ENCODE peak calls at places on chromosomes 12 and 14, in six cellular contexts. One of them, this sample, is unnamed.

GRCh38 chr14:89674906-89675305 is 257.9 kb upstream of the FOXN3 start:
- DNase-seq in MM.1S: no peak
- DNase-seq in HFF-Myc: no peak
- DNase-seq in mucosa of descending colon: no peak
- DNase-seq in neural progenitor cell: no peak
- DNase-seq in fibroblast of lung: no peak
- DNase-seq in this sample: no peak

GRCh38 chr12:4148418-4149056 is 125.0 kb upstream of the CCND2 start:
- DNase-seq in mucosa of descending colon: peak
- DNase-seq in neural progenitor cell: no peak
- DNase-seq in fibroblast of lung: no peak
- DNase-seq in MM.1S: peak
- DNase-seq in HFF-Myc: no peak
- DNase-seq in this sample: peak

GRCh38 chr12:80627773-80628172 is 79.7 kb upstream of the MYF6 start:
- DNase-seq in fibroblast of lung: peak
- DNase-seq in HFF-Myc: no peak
- DNase-seq in MM.1S: no peak
- DNase-seq in neural progenitor cell: no peak
- DNase-seq in mucosa of descending colon: no peak
- DNase-seq in this sample: no peak

GRCh38 chr14:71187633-71188356 is 280.5 kb downstream of the PCNX1 start:
- DNase-seq in HFF-Myc: no peak
- DNase-seq in mucosa of descending colon: no peak
- DNase-seq in neural progenitor cell: peak
- DNase-seq in MM.1S: no peak
- DNase-seq in fibroblast of lung: no peak
- DNase-seq in this sample: no peak

GRCh38 chr12:30996255-30996654 is 69.7 kb downstream of the TSPAN11 start:
- DNase-seq in MM.1S: no peak
- DNase-seq in HFF-Myc: no peak
- DNase-seq in fibroblast of lung: peak
- DNase-seq in mucosa of descending colon: no peak
- DNase-seq in neural progenitor cell: no peak
- DNase-seq in this sample: no peak

GRCh38 chr14:23433457-23433856 is 2.0 kb downstream of the MYH7 start:
- DNase-seq in HFF-Myc: no peak
- DNase-seq in neural progenitor cell: no peak
- DNase-seq in MM.1S: no peak
- DNase-seq in mucosa of descending colon: no peak
- DNase-seq in fibroblast of lung: no peak
- DNase-seq in this sample: no peak

GRCh38 chr12:81084848-81085350 is 7.0 kb downstream of the ACSS3 start:
- DNase-seq in fibroblast of lung: no peak
- DNase-seq in MM.1S: no peak
- DNase-seq in HFF-Myc: no peak
- DNase-seq in neural progenitor cell: no peak
- DNase-seq in mucosa of descending colon: no peak
- DNase-seq in this sample: no peak

GRCh38 chr14:64971890-64972785 is at the start of gene RAB15:
- DNase-seq in MM.1S: no peak
- DNase-seq in fibroblast of lung: no peak
- DNase-seq in mucosa of descending colon: peak
- DNase-seq in HFF-Myc: no peak
- DNase-seq in neural progenitor cell: peak
- DNase-seq in this sample: peak

GRCh38 chr12:27535318-27535717 is 11.3 kb downstream of the PPFIBP1 start:
- DNase-seq in fibroblast of lung: no peak
- DNase-seq in mucosa of descending colon: no peak
- DNase-seq in neural progenitor cell: no peak
- DNase-seq in HFF-Myc: no peak
- DNase-seq in MM.1S: no peak
- DNase-seq in this sample: no peak

GRCh38 chr14:50260072-50260471 is 28.7 kb upstream of the SOS2 start:
- DNase-seq in neural progenitor cell: no peak
- DNase-seq in mucosa of descending colon: no peak
- DNase-seq in HFF-Myc: no peak
- DNase-seq in fibroblast of lung: no peak
- DNase-seq in MM.1S: no peak
- DNase-seq in this sample: no peak

GRCh38 chr12:122080149-122081107 is 1.9 kb downstream of the MLXIP start:
- DNase-seq in neural progenitor cell: peak
- DNase-seq in HFF-Myc: peak
- DNase-seq in mucosa of descending colon: peak
- DNase-seq in MM.1S: peak
- DNase-seq in fibroblast of lung: peak
- DNase-seq in this sample: peak

GRCh38 chr14:78721756-78722455 is 551.7 kb downstream of the NRXN3 start:
- DNase-seq in fibroblast of lung: no peak
- DNase-seq in neural progenitor cell: no peak
- DNase-seq in mucosa of descending colon: no peak
- DNase-seq in MM.1S: peak
- DNase-seq in HFF-Myc: no peak
- DNase-seq in this sample: no peak

GRCh38 chr12:124738636-124739467 is 124.8 kb downstream of the SCARB1 start:
- DNase-seq in neural progenitor cell: peak
- DNase-seq in HFF-Myc: no peak
- DNase-seq in MM.1S: no peak
- DNase-seq in fibroblast of lung: peak
- DNase-seq in mucosa of descending colon: no peak
- DNase-seq in this sample: no peak

GRCh38 chr12:121038861-121039654 is at the start of gene OASL:
- DNase-seq in mucosa of descending colon: peak
- DNase-seq in HFF-Myc: no peak
- DNase-seq in neural progenitor cell: no peak
- DNase-seq in fibroblast of lung: peak
- DNase-seq in MM.1S: peak
- DNase-seq in this sample: no peak

GRCh38 chr12:18747960-18748359 is 10.0 kb downstream of the CAPZA3 start:
- DNase-seq in mucosa of descending colon: no peak
- DNase-seq in MM.1S: no peak
- DNase-seq in HFF-Myc: peak
- DNase-seq in neural progenitor cell: no peak
- DNase-seq in fibroblast of lung: peak
- DNase-seq in this sample: no peak

GRCh38 chr12:122969657-122970056 is 3.4 kb upstream of the ABCB9 start:
- DNase-seq in HFF-Myc: no peak
- DNase-seq in fibroblast of lung: no peak
- DNase-seq in neural progenitor cell: no peak
- DNase-seq in MM.1S: no peak
- DNase-seq in mucosa of descending colon: no peak
- DNase-seq in this sample: no peak

GRCh38 chr14:35362911-35363374 is 41.6 kb downstream of the NFKBIA start:
- DNase-seq in mucosa of descending colon: no peak
- DNase-seq in neural progenitor cell: no peak
- DNase-seq in MM.1S: no peak
- DNase-seq in HFF-Myc: no peak
- DNase-seq in fibroblast of lung: peak
- DNase-seq in this sample: peak

GRCh38 chr14:74566174-74567125 is 45.6 kb downstream of the LTBP2 start:
- DNase-seq in mucosa of descending colon: no peak
- DNase-seq in HFF-Myc: no peak
- DNase-seq in neural progenitor cell: no peak
- DNase-seq in fibroblast of lung: no peak
- DNase-seq in MM.1S: no peak
- DNase-seq in this sample: no peak

GRCh38 chr12:69679119-69679518 is 20.0 kb downstream of the BEST3 start:
- DNase-seq in mucosa of descending colon: no peak
- DNase-seq in HFF-Myc: no peak
- DNase-seq in neural progenitor cell: no peak
- DNase-seq in MM.1S: no peak
- DNase-seq in fibroblast of lung: peak
- DNase-seq in this sample: no peak

GRCh38 chr14:26887842-26888241 is 290.0 kb upstream of the NOVA1 start:
- DNase-seq in HFF-Myc: no peak
- DNase-seq in MM.1S: no peak
- DNase-seq in mucosa of descending colon: no peak
- DNase-seq in neural progenitor cell: no peak
- DNase-seq in fibroblast of lung: no peak
- DNase-seq in this sample: no peak

GRCh38 chr14:74401504-74402241 is 24.3 kb downstream of the SYNDIG1L start:
- DNase-seq in fibroblast of lung: no peak
- DNase-seq in HFF-Myc: no peak
- DNase-seq in mucosa of descending colon: peak
- DNase-seq in MM.1S: peak
- DNase-seq in neural progenitor cell: peak
- DNase-seq in this sample: peak

GRCh38 chr14:74712499-74713394 is at the start of the genes AREL1 and FCF1:
- DNase-seq in fibroblast of lung: peak
- DNase-seq in MM.1S: peak
- DNase-seq in mucosa of descending colon: peak
- DNase-seq in neural progenitor cell: peak
- DNase-seq in HFF-Myc: peak
- DNase-seq in this sample: peak

GRCh38 chr14:50310445-50310844 is 1.6 kb downstream of the L2HGDH start:
- DNase-seq in mucosa of descending colon: no peak
- DNase-seq in MM.1S: no peak
- DNase-seq in HFF-Myc: no peak
- DNase-seq in fibroblast of lung: no peak
- DNase-seq in neural progenitor cell: no peak
- DNase-seq in this sample: no peak

GRCh38 chr14:24297190-24297964 is 2.2 kb downstream of the DHRS1 start:
- DNase-seq in mucosa of descending colon: no peak
- DNase-seq in neural progenitor cell: peak
- DNase-seq in fibroblast of lung: peak
- DNase-seq in HFF-Myc: no peak
- DNase-seq in MM.1S: no peak
- DNase-seq in this sample: no peak

GRCh38 chr12:109888179-109889020 is 8.1 kb upstream of the GLTP start:
- DNase-seq in neural progenitor cell: no peak
- DNase-seq in fibroblast of lung: peak
- DNase-seq in mucosa of descending colon: no peak
- DNase-seq in HFF-Myc: peak
- DNase-seq in MM.1S: no peak
- DNase-seq in this sample: no peak

GRCh38 chr12:43737646-43738045 is 20.9 kb downstream of the PUS7L start:
- DNase-seq in HFF-Myc: peak
- DNase-seq in mucosa of descending colon: no peak
- DNase-seq in fibroblast of lung: peak
- DNase-seq in MM.1S: no peak
- DNase-seq in neural progenitor cell: no peak
- DNase-seq in this sample: no peak

GRCh38 chr14:105445290-105445689 is 25.7 kb downstream of the MTA1 start:
- DNase-seq in mucosa of descending colon: no peak
- DNase-seq in neural progenitor cell: no peak
- DNase-seq in HFF-Myc: no peak
- DNase-seq in MM.1S: no peak
- DNase-seq in fibroblast of lung: no peak
- DNase-seq in this sample: peak

GRCh38 chr14:20631023-20631820 is 10.3 kb downstream of the OR6S1 start:
- DNase-seq in mucosa of descending colon: no peak
- DNase-seq in neural progenitor cell: peak
- DNase-seq in MM.1S: peak
- DNase-seq in fibroblast of lung: peak
- DNase-seq in HFF-Myc: no peak
- DNase-seq in this sample: no peak

GRCh38 chr12:92827836-92828431 is 101.2 kb downstream of the EEA1 start:
- DNase-seq in mucosa of descending colon: no peak
- DNase-seq in MM.1S: peak
- DNase-seq in neural progenitor cell: peak
- DNase-seq in fibroblast of lung: peak
- DNase-seq in HFF-Myc: peak
- DNase-seq in this sample: no peak

GRCh38 chr12:132529899-132530298 is 39.9 kb downstream of the FBRSL1 start:
- DNase-seq in fibroblast of lung: no peak
- DNase-seq in HFF-Myc: no peak
- DNase-seq in mucosa of descending colon: no peak
- DNase-seq in neural progenitor cell: no peak
- DNase-seq in MM.1S: no peak
- DNase-seq in this sample: no peak

GRCh38 chr12:59041241-59042121 is 121.2 kb upstream of the LRIG3 start:
- DNase-seq in HFF-Myc: peak
- DNase-seq in fibroblast of lung: peak
- DNase-seq in mucosa of descending colon: no peak
- DNase-seq in neural progenitor cell: no peak
- DNase-seq in MM.1S: no peak
- DNase-seq in this sample: no peak

GRCh38 chr12:91555981-91556380 is 373.4 kb upstream of the DCN start:
- DNase-seq in fibroblast of lung: no peak
- DNase-seq in neural progenitor cell: no peak
- DNase-seq in mucosa of descending colon: no peak
- DNase-seq in HFF-Myc: no peak
- DNase-seq in MM.1S: no peak
- DNase-seq in this sample: no peak
- H3K4me3 ChIP-seq in fibroblast of lung: no peak
- H3K4me3 ChIP-seq in neural progenitor cell: no peak
- H3K4me3 ChIP-seq in mucosa of descending colon: no peak
- H3K4me3 ChIP-seq in HFF-Myc: no peak
- H3K4me3 ChIP-seq in MM.1S: no peak
- H3K4me3 ChIP-seq in this sample: no peak

GRCh38 chr12:113155060-113155459 is 5.5 kb downstream of the CFAP73 start:
- DNase-seq in neural progenitor cell: no peak
- DNase-seq in fibroblast of lung: no peak
- DNase-seq in HFF-Myc: no peak
- DNase-seq in mucosa of descending colon: no peak
- DNase-seq in MM.1S: no peak
- DNase-seq in this sample: no peak
- H3K4me3 ChIP-seq in neural progenitor cell: no peak
- H3K4me3 ChIP-seq in fibroblast of lung: no peak
- H3K4me3 ChIP-seq in HFF-Myc: no peak
- H3K4me3 ChIP-seq in mucosa of descending colon: no peak
- H3K4me3 ChIP-seq in MM.1S: no peak
- H3K4me3 ChIP-seq in this sample: no peak

GRCh38 chr14:51661504-51661903 is 9.8 kb downstream of the FRMD6 start:
- DNase-seq in HFF-Myc: no peak
- DNase-seq in fibroblast of lung: no peak
- DNase-seq in MM.1S: no peak
- DNase-seq in neural progenitor cell: no peak
- DNase-seq in mucosa of descending colon: no peak
- DNase-seq in this sample: no peak
- H3K4me3 ChIP-seq in HFF-Myc: no peak
- H3K4me3 ChIP-seq in fibroblast of lung: no peak
- H3K4me3 ChIP-seq in MM.1S: no peak
- H3K4me3 ChIP-seq in neural progenitor cell: no peak
- H3K4me3 ChIP-seq in mucosa of descending colon: no peak
- H3K4me3 ChIP-seq in this sample: no peak

GRCh38 chr14:28760431-28760996 is 6.1 kb upstream of the FOXG1 start:
- DNase-seq in fibroblast of lung: no peak
- DNase-seq in mucosa of descending colon: no peak
- DNase-seq in HFF-Myc: no peak
- DNase-seq in MM.1S: no peak
- DNase-seq in neural progenitor cell: no peak
- DNase-seq in this sample: no peak

GRCh38 chr14:28758253-28758915 is 8.2 kb upstream of the FOXG1 start:
- DNase-seq in fibroblast of lung: no peak
- DNase-seq in neural progenitor cell: peak
- DNase-seq in HFF-Myc: no peak
- DNase-seq in MM.1S: no peak
- DNase-seq in mucosa of descending colon: no peak
- DNase-seq in this sample: no peak

GRCh38 chr14:28757790-28758189 is 8.8 kb upstream of the FOXG1 start:
- DNase-seq in HFF-Myc: no peak
- DNase-seq in mucosa of descending colon: no peak
- DNase-seq in fibroblast of lung: no peak
- DNase-seq in MM.1S: no peak
- DNase-seq in neural progenitor cell: no peak
- DNase-seq in this sample: no peak

GRCh38 chr14:28759658-28760313 is 6.8 kb upstream of the FOXG1 start:
- DNase-seq in neural progenitor cell: peak
- DNase-seq in MM.1S: no peak
- DNase-seq in HFF-Myc: no peak
- DNase-seq in mucosa of descending colon: no peak
- DNase-seq in fibroblast of lung: no peak
- DNase-seq in this sample: no peak

GRCh38 chr14:28759056-28759657 is 7.4 kb upstream of the FOXG1 start:
- DNase-seq in fibroblast of lung: no peak
- DNase-seq in HFF-Myc: no peak
- DNase-seq in mucosa of descending colon: no peak
- DNase-seq in MM.1S: no peak
- DNase-seq in neural progenitor cell: peak
- DNase-seq in this sample: no peak
- H3K4me3 ChIP-seq in fibroblast of lung: peak
- H3K4me3 ChIP-seq in HFF-Myc: no peak
- H3K4me3 ChIP-seq in mucosa of descending colon: no peak
- H3K4me3 ChIP-seq in MM.1S: no peak
- H3K4me3 ChIP-seq in neural progenitor cell: peak
- H3K4me3 ChIP-seq in this sample: no peak